ENCODE peak calls at places on chromosome 17, in six cellular contexts. O is stomach, W is endodermal cell, P is HL-60, K is HCT116, N is AG10803. V is an unnamed sample.

GRCh38 chr17:54620380-54620978 is 280.2 kb upstream of the TOM1L1 start:
- DNase-seq in O (no peak), W (no peak), P (no peak), K (no peak), N (no peak), V (no peak)

GRCh38 chr17:68613739-68614298 is 12.7 kb upstream of the FAM20A start:
- DNase-seq in O (no peak), W (peak; percentile 90), P (peak; percentile 77), K (peak; percentile 62), N (peak; percentile 55), V (peak; percentile 69)

GRCh38 chr17:7909080-7909479 is 7.0 kb downstream of the RNF227 start:
- DNase-seq in O (no peak), W (no peak), P (no peak), K (no peak), N (no peak), V (no peak)

GRCh38 chr17:34246872-34247271 is 8.2 kb upstream of the CCL2 start:
- DNase-seq in O (no peak), W (no peak), P (no peak), K (no peak), N (no peak), V (no peak)

GRCh38 chr17:14794961-14795360 is 470.2 kb downstream of the PMP22 start:
- DNase-seq in O (no peak), W (no peak), P (no peak), K (no peak), N (no peak), V (no peak)

GRCh38 chr17:81328925-81329278 is 33.8 kb upstream of the SLC38A10 start:
- DNase-seq in O (no peak), W (no peak), P (no peak), K (no peak), N (no peak), V (no peak)

GRCh38 chr17:40615295-40615988 is 32.2 kb downstream of the SMARCE1 start:
- DNase-seq in O (peak; percentile 57), W (peak; percentile 95), P (peak; percentile 38), K (peak; percentile 69), N (peak; percentile 32), V (peak; percentile 59)

GRCh38 chr17:13003927-13004326 is 13.9 kb downstream of the ELAC2 start:
- DNase-seq in O (no peak), W (no peak), P (no peak), K (no peak), N (no peak), V (no peak)

GRCh38 chr17:62178579-62178978 is 113.5 kb upstream of the MED13 start:
- DNase-seq in O (no peak), W (no peak), P (no peak), K (no peak), N (peak; percentile 8), V (peak; percentile 36)

GRCh38 chr17:47785538-47786123 is 36.0 kb downstream of the OSBPL7 start:
- DNase-seq in O (no peak), W (peak; percentile 96), P (no peak), K (no peak), N (no peak), V (peak; percentile 50)

GRCh38 chr17:10618202-10618635 is 38.9 kb downstream of the MYH3 start:
- DNase-seq in O (peak; percentile 65), W (peak; percentile 96), P (peak; percentile 46), K (peak; percentile 68), N (peak; percentile 78), V (peak; percentile 79)

GRCh38 chr17:52170963-52171572 is 12.6 kb upstream of the CA10 start:
- DNase-seq in O (peak; percentile 67), W (peak; percentile 88), P (peak; percentile 17), K (no peak), N (no peak), V (peak; percentile 5)

GRCh38 chr17:60345233-60345632 is 46.7 kb downstream of the USP32 start:
- DNase-seq in O (no peak), W (no peak), P (no peak), K (no peak), N (no peak), V (no peak)

GRCh38 chr17:10879110-10879509 is 41.2 kb upstream of the PIRT start:
- DNase-seq in O (peak; percentile 50), W (peak; percentile 91), P (peak; percentile 28), K (no peak), N (no peak), V (peak; percentile 2)

GRCh38 chr17:37207103-37207502 is 168.7 kb upstream of the C17orf78 start:
- DNase-seq in O (no peak), W (no peak), P (no peak), K (no peak), N (no peak), V (no peak)

GRCh38 chr17:38919316-38920078 is 5.9 kb upstream of the LASP1NB start:
- DNase-seq in O (peak; percentile 23), W (peak; percentile 42), P (no peak), K (no peak), N (no peak), V (no peak)

GRCh38 chr17:79834575-79835469 is 4.4 kb downstream of the CBX4 start:
- DNase-seq in O (no peak), W (peak; percentile 97), P (no peak), K (no peak), N (no peak), V (no peak)

GRCh38 chr17:61694095-61694494 is 103.1 kb upstream of the NACA2 start:
- DNase-seq in O (no peak), W (no peak), P (no peak), K (no peak), N (no peak), V (no peak)

GRCh38 chr17:74545456-74546230 is at the start of gene CD300C:
- DNase-seq in O (no peak), W (no peak), P (peak; percentile 73), K (no peak), N (peak; percentile 2), V (no peak)

GRCh38 chr17:78267257-78268073 is 36.0 kb downstream of the TMEM235 start:
- DNase-seq in O (no peak), W (peak; percentile 68), P (no peak), K (no peak), N (no peak), V (no peak)
- H3K4me3 ChIP-seq in O (no peak overlapping the region), W (no peak overlapping the region), P (no peak overlapping the region), K (no peak overlapping the region), N (no peak overlapping the region), V (no peak overlapping the region)

DNA sequence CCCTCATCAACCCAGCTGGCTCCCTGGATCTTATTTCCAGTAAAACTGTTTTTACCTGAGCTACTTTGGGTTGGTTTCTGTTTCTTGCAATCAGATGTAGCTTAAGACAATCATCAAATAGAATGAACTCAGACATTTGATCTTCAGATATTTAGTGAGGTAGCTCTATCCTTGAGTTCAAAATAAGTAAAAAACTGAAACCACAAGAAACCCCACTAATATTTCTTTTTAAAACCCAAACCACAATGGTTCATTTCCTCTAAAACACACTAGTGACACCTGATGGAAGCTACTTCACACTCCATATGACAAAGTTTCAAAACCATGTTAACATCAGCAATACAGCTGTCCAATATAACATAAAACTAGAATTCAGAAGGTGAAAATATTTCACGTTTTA is 37.8 kb downstream of the CACNG1 start:
- DNase-seq in O (no peak), W (no peak), P (no peak), K (no peak), N (no peak), V (no peak)
- TF ChIP-seq CTCF in O (no peak), W (peak; percentile 44), P (no peak), K (no peak), N (no peak), V (no peak)

DNA sequence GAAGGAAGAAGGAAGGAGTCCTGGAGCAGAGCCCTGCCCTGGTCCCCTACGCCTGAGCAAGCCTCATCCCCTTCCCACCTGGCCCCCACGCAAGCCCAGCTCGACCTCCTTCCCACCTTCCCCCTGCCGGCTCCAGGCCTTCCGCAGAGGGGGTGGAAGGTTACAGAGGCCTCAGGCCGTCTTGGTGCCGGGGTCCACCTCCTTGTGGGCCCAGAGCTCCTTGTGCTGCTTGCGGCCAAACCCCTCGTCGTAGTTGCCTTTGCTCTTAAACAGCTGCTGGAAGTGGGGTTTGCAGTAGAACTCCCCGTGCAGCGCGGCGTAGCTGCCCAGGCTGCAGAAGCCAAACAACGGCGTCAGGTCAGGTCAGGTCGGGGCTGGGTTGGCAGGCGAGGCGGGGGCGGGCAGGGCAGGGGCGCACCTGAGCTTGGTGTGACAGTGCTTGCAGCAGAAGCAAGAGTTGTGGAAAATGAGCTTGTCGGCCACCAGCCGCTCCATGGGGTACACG is 1.5 kb downstream of the LIMD2 start:
- DNase-seq in O (peak; percentile 30), W (no peak), P (peak; percentile 19), K (no peak), N (no peak), V (no peak)
- H3K4me3 ChIP-seq in O (peak overlapping the region; percentile 71), W (peak overlapping the region; percentile 78), P (peak overlapping the region; percentile 80), K (no peak overlapping the region), N (peak overlapping the region; percentile 52), V (peak overlapping the region; percentile 57)

GRCh38 chr17:83104577-83105505 is 25.4 kb downstream of the METRNL start:
- DNase-seq in O (no peak), W (no peak), P (no peak), K (no peak), N (no peak), V (peak; percentile 45)
- TF ChIP-seq CTCF in O (no peak), W (peak; percentile 41), P (no peak), K (no peak), N (no peak), V (no peak)

DNA sequence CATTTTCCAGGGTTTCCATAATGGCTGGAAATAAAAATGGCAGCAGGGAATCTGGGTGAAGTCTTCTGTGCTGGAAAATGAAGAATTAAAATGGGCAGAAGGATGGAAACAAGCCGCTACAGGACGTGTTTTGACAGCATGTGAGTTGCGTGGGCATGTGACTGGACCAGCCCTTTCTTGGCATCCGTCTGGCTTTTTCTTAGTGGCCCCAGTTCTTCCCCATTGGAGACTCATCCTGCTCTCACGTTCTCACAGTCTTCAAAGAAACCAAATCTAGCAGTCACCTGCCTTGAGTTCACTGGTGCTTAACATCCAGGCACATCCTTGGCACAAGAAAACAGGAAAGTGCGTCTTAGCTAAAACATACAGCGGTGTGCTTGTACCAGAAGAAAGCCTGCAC is 180.2 kb upstream of the CACNG5 start:
- DNase-seq in O (no peak), W (no peak), P (no peak), K (no peak), N (no peak), V (no peak)
- H3K4me3 ChIP-seq in O (no peak overlapping the region), W (no peak overlapping the region), P (no peak overlapping the region), K (no peak overlapping the region), N (no peak overlapping the region), V (no peak overlapping the region)

V was measured in fibroblast of pulmonary artery.